ENCODE peak calls at places on chromosomes 13 and 19, in four cellular contexts. X is H9, V is mesenchymal stem cell, W is H1. B is an unnamed sample.

GRCh38 chr13:35697281-35697680 is 220.8 kb upstream of the MAB21L1 start:
- DNase-seq in X (no peak), V (no peak), W (no peak), B (no peak)

GRCh38 chr19:28905996-28906395 is 307.0 kb downstream of the UQCRFS1 start:
- DNase-seq in X (no peak), V (no peak), W (no peak), B (peak)

GRCh38 chr13:93298741-93299140 is 72.1 kb downstream of the GPC6 start:
- DNase-seq in X (no peak), V (peak), W (no peak), B (peak)

GRCh38 chr19:39924389-39924788 is 10.0 kb downstream of the FCGBP start:
- DNase-seq in X (no peak), V (no peak), W (no peak), B (no peak)

GRCh38 chr19:50046649-50047503 is 21.1 kb downstream of the ZNF473 start:
- DNase-seq in X (no peak), V (no peak), W (no peak), B (peak)

GRCh38 chr19:3335431-3336350 is 30.7 kb upstream of the NFIC start:
- DNase-seq in X (no peak), V (peak), W (no peak), B (peak)

GRCh38 chr19:33868821-33869412 is 72.2 kb downstream of the KCTD15 start:
- DNase-seq in X (peak), V (no peak), W (no peak), B (no peak)

GRCh38 chr19:16342002-16342715 is 17.5 kb downstream of the KLF2 start:
- DNase-seq in X (no peak), V (no peak), W (no peak), B (no peak)

GRCh38 chr13:24276310-24276709 is 33.1 kb upstream of the C1QTNF9 start:
- DNase-seq in X (no peak), V (no peak), W (no peak), B (no peak)

GRCh38 chr19:58553799-58554493 is 959 bp downstream of the CHMP2A start:
- DNase-seq in X (no peak), V (no peak), W (no peak), B (no peak)

GRCh38 chr13:50055454-50055853 is 40.2 kb downstream of the KCNRG start:
- DNase-seq in X (no peak), V (no peak), W (no peak), B (no peak)

GRCh38 chr13:50053844-50054243 is 38.6 kb downstream of the KCNRG start:
- DNase-seq in X (no peak), V (no peak), W (no peak), B (no peak)

GRCh38 chr13:50052478-50052877 is 37.2 kb downstream of the KCNRG start:
- DNase-seq in X (no peak), V (no peak), W (no peak), B (no peak)
- H2BK5ac ChIP-seq in X (no peak), V (no peak), W (no peak), B (no peak)

GRCh38 chr19:1073063-1073955 is 6.3 kb downstream of the ARHGAP45 start:
- DNase-seq in X (no peak), V (no peak), W (no peak), B (no peak)
- H2BK5ac ChIP-seq in X (no peak), V (no peak), W (no peak), B (no peak)

DNA sequence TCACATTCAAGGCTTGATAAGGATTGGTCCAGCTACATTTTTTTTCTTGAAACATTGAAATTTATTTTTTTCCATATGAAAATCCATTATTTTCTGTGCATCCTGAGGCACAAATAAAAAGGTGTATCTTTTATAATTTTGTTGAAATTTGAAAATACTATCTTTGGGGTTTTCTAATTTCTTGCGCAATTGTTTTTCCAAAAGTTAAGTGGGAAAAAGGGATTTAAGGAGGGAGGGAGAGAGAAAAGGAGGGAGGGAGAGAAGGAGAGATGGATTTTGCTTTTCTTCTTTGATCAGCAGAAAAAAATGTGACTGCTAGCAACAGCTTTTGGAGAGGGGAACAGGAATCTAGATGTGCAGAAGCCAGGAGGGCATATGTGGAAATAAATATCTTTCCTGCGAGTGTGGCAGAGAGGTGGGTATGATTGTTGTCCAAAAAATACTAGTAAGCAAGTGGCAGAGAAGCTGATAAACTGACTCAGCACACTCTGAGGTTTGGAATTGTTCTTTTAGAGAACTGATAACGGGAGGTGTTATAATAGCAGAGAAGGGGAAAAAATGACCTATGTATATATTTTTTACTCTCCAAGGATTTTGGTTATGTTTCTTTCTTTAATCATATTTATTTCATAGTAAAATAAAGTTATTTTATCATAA is 61.2 kb upstream of the EDNRB start:
- DNase-seq in X (no peak), V (no peak), W (no peak), B (no peak)
- H2BK5ac ChIP-seq in X (no peak), V (no peak), W (peak), B (no peak)

DNA sequence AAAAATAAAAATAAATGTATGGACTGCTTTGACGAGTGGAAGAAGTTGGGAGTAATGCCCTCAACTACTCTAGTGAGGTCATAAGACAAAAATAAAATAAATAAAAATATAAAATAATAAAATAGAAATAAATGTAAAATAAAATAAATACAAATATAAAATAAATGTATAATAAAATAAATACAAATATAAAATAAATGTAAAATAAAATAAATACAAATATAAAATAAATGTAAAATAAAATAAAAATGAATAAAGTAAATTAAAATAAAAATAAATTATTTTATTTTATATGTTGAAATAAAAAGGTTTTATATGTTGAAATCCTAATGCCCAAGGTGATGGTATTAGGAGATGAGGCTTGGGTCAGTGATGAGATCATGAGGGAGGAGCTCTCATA is 20.1 kb upstream of the IGSF23 start:
- DNase-seq in X (no peak), V (no peak), W (no peak), B (no peak)
- H2BK5ac ChIP-seq in X (no peak), V (no peak), W (no peak), B (no peak)

GRCh38 chr19:19579533-19580361 is 38.7 kb downstream of the PBX4 start:
- DNase-seq in X (no peak), V (no peak), W (no peak), B (no peak)
- H2BK5ac ChIP-seq in X (no peak), V (no peak), W (no peak), B (no peak)

GRCh38 chr19:1941146-1942077 is at the start of gene CSNK1G2:
- DNase-seq in X (no peak), V (no peak), W (no peak), B (no peak)

GRCh38 chr19:1944088-1944915 is 3.3 kb downstream of the CSNK1G2 start:
- DNase-seq in X (no peak), V (no peak), W (no peak), B (no peak)

GRCh38 chr19:1942934-1943555 is 2.1 kb downstream of the CSNK1G2 start:
- DNase-seq in X (no peak), V (peak), W (no peak), B (no peak)

GRCh38 chr19:1943661-1944087 is 2.7 kb downstream of the CSNK1G2 start:
- DNase-seq in X (no peak), V (no peak), W (no peak), B (no peak)

DNA sequence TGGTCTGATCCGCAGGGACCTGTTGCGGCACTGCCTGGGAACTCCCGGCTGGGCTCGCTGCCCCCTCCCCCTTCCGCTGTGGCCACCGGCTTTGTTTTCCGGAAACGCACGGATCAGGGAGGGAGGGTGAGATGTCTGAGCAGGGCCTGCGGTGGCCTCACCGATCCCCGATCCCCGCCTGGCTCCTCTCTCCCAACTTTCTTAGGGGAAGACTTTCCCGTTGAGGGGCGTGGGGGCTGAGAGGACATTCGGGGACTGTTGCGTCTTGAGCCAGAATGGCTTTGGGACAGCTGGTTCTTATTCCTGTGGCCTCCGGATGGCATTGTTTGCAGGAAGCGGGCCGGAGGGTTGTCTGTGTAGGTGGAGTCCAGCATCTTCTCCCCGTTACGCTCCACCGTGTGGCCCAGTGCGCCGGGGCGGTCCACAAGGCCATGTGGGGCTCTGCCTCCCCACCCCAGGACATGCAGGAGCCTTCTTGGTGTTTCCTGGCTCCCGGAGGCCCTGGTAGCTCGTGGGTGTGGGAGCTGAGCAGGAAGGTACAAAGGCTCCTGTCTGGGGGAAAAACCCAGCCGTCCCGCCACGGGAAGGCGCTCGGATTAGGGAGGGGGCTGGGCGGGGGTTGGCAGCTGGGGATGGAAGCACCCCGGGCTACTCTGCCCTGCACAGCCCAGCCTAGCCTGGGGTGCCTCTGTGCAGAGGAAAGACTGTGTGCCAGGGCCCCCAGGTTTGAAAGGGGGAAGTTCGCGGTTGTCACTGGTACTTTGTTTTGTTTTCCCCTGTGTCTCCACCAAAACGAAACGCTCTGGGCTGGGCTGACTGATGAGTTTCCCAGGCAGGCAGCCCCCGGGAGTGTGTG is 1.3 kb downstream of the CSNK1G2 start:
- DNase-seq in X (peak), V (peak), W (no peak), B (peak)
- H2BK5ac ChIP-seq in X (no peak), V (no peak), W (peak), B (peak)